ENCODE peak calls at places on chromosomes 12 and 14, in five cellular contexts. One of them, this sample, is unnamed.
A peak's percentile ranks its signal among the peaks of the same experiment; 100 is the strongest.

GRCh38 chr12:8667280-8667679 is 4.7 kb upstream of the MFAP5 start:
- DNase-seq in neural progenitor cell: no peak
- DNase-seq in upper lobe of left lung: no peak
- DNase-seq in MCF 10A: no peak
- DNase-seq in activated CD8-positive, alpha-beta T cell treated with anti-CD3 and anti-CD28 coated beads for 36 hours: no peak
- DNase-seq in this sample: no peak

GRCh38 chr14:42222924-42223471 is 616.3 kb downstream of the LRFN5 start:
- DNase-seq in neural progenitor cell: no peak
- DNase-seq in upper lobe of left lung: no peak
- DNase-seq in activated CD8-positive, alpha-beta T cell treated with anti-CD3 and anti-CD28 coated beads for 36 hours: no peak
- DNase-seq in MCF 10A: peak; percentile 70
- DNase-seq in this sample: peak; percentile 52

GRCh38 chr14:68232643-68233055 is 413.1 kb downstream of the RAD51B start:
- DNase-seq in upper lobe of left lung: no peak
- DNase-seq in activated CD8-positive, alpha-beta T cell treated with anti-CD3 and anti-CD28 coated beads for 36 hours: peak; percentile 67
- DNase-seq in neural progenitor cell: no peak
- DNase-seq in MCF 10A: peak; percentile 99
- DNase-seq in this sample: peak; percentile 98

GRCh38 chr14:74089251-74090020 is 4.7 kb downstream of the LIN52 start:
- DNase-seq in MCF 10A: no peak
- DNase-seq in activated CD8-positive, alpha-beta T cell treated with anti-CD3 and anti-CD28 coated beads for 36 hours: peak; percentile 34
- DNase-seq in neural progenitor cell: no peak
- DNase-seq in upper lobe of left lung: no peak
- DNase-seq in this sample: no peak

GRCh38 chr12:10701226-10701681 is 21.9 kb downstream of the YBX3 start:
- DNase-seq in upper lobe of left lung: no peak
- DNase-seq in activated CD8-positive, alpha-beta T cell treated with anti-CD3 and anti-CD28 coated beads for 36 hours: peak; percentile 55
- DNase-seq in MCF 10A: no peak
- DNase-seq in neural progenitor cell: no peak
- DNase-seq in this sample: no peak

GRCh38 chr14:56046999-56047398 is 71.2 kb upstream of the PELI2 start:
- DNase-seq in MCF 10A: no peak
- DNase-seq in neural progenitor cell: no peak
- DNase-seq in upper lobe of left lung: no peak
- DNase-seq in activated CD8-positive, alpha-beta T cell treated with anti-CD3 and anti-CD28 coated beads for 36 hours: no peak
- DNase-seq in this sample: no peak

GRCh38 chr14:29462271-29462670 is 465.4 kb downstream of the PRKD1 start:
- DNase-seq in upper lobe of left lung: no peak
- DNase-seq in neural progenitor cell: no peak
- DNase-seq in MCF 10A: no peak
- DNase-seq in activated CD8-positive, alpha-beta T cell treated with anti-CD3 and anti-CD28 coated beads for 36 hours: no peak
- DNase-seq in this sample: no peak

GRCh38 chr12:54016478-54016964 is 7.7 kb downstream of the HOXC8 start:
- DNase-seq in activated CD8-positive, alpha-beta T cell treated with anti-CD3 and anti-CD28 coated beads for 36 hours: no peak
- DNase-seq in MCF 10A: peak; percentile 77
- DNase-seq in neural progenitor cell: no peak
- DNase-seq in upper lobe of left lung: peak; percentile 35
- DNase-seq in this sample: no peak

GRCh38 chr12:113786107-113786506 is 180.0 kb downstream of the RBM19 start:
- DNase-seq in activated CD8-positive, alpha-beta T cell treated with anti-CD3 and anti-CD28 coated beads for 36 hours: no peak
- DNase-seq in neural progenitor cell: no peak
- DNase-seq in MCF 10A: peak; percentile 18
- DNase-seq in upper lobe of left lung: no peak
- DNase-seq in this sample: no peak

GRCh38 chr12:65278576-65279386 is at the start of gene MSRB3:
- DNase-seq in MCF 10A: peak; percentile 66
- DNase-seq in neural progenitor cell: peak; percentile 92
- DNase-seq in activated CD8-positive, alpha-beta T cell treated with anti-CD3 and anti-CD28 coated beads for 36 hours: peak; percentile 22
- DNase-seq in upper lobe of left lung: peak; percentile 92
- DNase-seq in this sample: peak; percentile 49

GRCh38 chr14:105074601-105075053 is 9.4 kb upstream of the GPR132 start:
- DNase-seq in neural progenitor cell: peak; percentile 80
- DNase-seq in MCF 10A: no peak
- DNase-seq in activated CD8-positive, alpha-beta T cell treated with anti-CD3 and anti-CD28 coated beads for 36 hours: no peak
- DNase-seq in upper lobe of left lung: peak; percentile 62
- DNase-seq in this sample: no peak

GRCh38 chr14:68576496-68577244 is 216.2 kb downstream of the ZFP36L1 start:
- DNase-seq in neural progenitor cell: no peak
- DNase-seq in MCF 10A: peak; percentile 44
- DNase-seq in upper lobe of left lung: no peak
- DNase-seq in activated CD8-positive, alpha-beta T cell treated with anti-CD3 and anti-CD28 coated beads for 36 hours: no peak
- DNase-seq in this sample: peak; percentile 52

GRCh38 chr14:53432378-53432802 is 279.3 kb upstream of the DDHD1 start:
- DNase-seq in MCF 10A: peak; percentile 56
- DNase-seq in neural progenitor cell: peak; percentile 71
- DNase-seq in upper lobe of left lung: no peak
- DNase-seq in activated CD8-positive, alpha-beta T cell treated with anti-CD3 and anti-CD28 coated beads for 36 hours: no peak
- DNase-seq in this sample: no peak

GRCh38 chr12:5451251-5451650 is 19.3 kb downstream of the NTF3 start:
- DNase-seq in activated CD8-positive, alpha-beta T cell treated with anti-CD3 and anti-CD28 coated beads for 36 hours: no peak
- DNase-seq in MCF 10A: no peak
- DNase-seq in upper lobe of left lung: no peak
- DNase-seq in neural progenitor cell: no peak
- DNase-seq in this sample: no peak

GRCh38 chr14:69917287-69917686 is 38.1 kb downstream of the SMOC1 start:
- DNase-seq in upper lobe of left lung: no peak
- DNase-seq in MCF 10A: no peak
- DNase-seq in activated CD8-positive, alpha-beta T cell treated with anti-CD3 and anti-CD28 coated beads for 36 hours: no peak
- DNase-seq in neural progenitor cell: no peak
- DNase-seq in this sample: no peak

DNA sequence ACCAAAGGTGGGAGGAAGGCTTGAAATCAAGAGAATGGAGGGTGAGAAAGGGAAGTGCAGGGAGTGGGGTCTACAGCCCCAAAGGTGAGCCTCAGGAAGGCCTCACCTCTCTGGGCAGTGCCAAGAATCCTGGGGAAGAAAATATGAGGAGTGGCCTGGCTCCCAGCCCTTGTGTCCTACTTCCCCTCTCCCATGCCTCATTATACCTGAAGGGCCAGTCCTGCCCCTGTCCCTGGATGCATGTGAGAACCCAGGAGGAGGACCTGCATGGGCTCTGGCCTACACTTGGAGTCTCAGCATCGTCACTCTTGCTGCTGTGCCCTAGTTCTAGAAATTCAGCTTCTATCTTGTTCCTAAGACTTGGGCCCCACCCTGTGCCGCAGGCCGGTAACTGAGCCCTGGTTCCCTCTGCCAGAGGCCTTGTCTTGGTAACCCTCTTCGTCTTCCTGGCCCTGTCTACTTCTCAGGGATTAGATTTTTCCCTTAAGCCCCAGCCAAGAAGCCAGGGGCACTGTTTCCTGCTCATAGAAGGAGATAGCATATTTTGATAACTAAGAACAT is 10.9 kb upstream of the MYH7 start:
- DNase-seq in neural progenitor cell: no peak
- DNase-seq in MCF 10A: no peak
- DNase-seq in activated CD8-positive, alpha-beta T cell treated with anti-CD3 and anti-CD28 coated beads for 36 hours: no peak
- DNase-seq in upper lobe of left lung: no peak
- DNase-seq in this sample: no peak
- TF ChIP-seq CTCF in neural progenitor cell: no peak
- TF ChIP-seq CTCF in MCF 10A: no peak
- TF ChIP-seq CTCF in activated CD8-positive, alpha-beta T cell treated with anti-CD3 and anti-CD28 coated beads for 36 hours: no peak
- TF ChIP-seq CTCF in upper lobe of left lung: no peak
- TF ChIP-seq CTCF in this sample: peak; percentile 44

DNA sequence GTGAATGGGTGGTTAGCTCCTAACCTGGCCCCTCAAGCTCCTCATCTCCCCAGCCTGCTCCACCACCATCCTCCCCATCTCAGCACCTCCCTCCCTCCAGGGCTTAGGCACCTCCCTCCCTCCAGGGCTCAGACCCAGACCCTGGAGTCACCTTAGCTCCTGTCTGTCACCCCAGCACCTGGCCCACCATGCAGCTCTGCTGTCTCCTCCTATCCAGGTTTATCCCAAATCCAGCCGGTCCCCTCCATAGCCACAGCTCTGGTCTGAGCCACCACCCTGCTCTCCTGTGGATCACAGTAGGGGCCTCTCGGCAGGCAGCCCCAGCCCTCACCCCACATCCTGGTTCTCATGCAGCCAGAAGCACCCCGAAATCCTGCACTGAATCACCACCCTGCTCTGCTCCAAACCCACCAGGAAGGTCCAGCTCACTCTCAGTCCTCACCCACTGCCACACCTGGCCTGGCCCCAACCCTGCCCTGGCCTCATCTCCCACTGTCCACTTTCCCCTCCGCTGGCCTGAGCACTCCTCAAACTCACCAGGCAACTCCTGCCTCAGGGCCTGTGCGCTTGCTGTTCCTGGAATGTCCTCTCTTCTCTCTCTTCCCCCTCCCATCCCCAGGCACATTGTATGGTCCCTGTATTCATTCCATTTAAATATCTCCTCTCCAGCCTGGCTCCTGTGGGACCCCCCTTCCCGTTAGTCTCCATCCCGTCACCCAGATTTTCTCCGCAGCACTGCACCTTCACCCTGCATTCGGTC is 62.6 kb downstream of the DIO3 start:
- DNase-seq in activated CD8-positive, alpha-beta T cell treated with anti-CD3 and anti-CD28 coated beads for 36 hours: no peak
- DNase-seq in MCF 10A: no peak
- DNase-seq in neural progenitor cell: peak; percentile 33
- DNase-seq in upper lobe of left lung: peak; percentile 47
- DNase-seq in this sample: no peak
- TF ChIP-seq CTCF in activated CD8-positive, alpha-beta T cell treated with anti-CD3 and anti-CD28 coated beads for 36 hours: no peak
- TF ChIP-seq CTCF in MCF 10A: no peak
- TF ChIP-seq CTCF in neural progenitor cell: no peak
- TF ChIP-seq CTCF in upper lobe of left lung: no peak
- TF ChIP-seq CTCF in this sample: no peak

GRCh38 chr12:43736921-43737440 is 21.6 kb downstream of the PUS7L start:
- DNase-seq in MCF 10A: no peak
- DNase-seq in neural progenitor cell: no peak
- DNase-seq in activated CD8-positive, alpha-beta T cell treated with anti-CD3 and anti-CD28 coated beads for 36 hours: no peak
- DNase-seq in upper lobe of left lung: no peak
- DNase-seq in this sample: no peak
- TF ChIP-seq CTCF in MCF 10A: no peak
- TF ChIP-seq CTCF in neural progenitor cell: no peak
- TF ChIP-seq CTCF in activated CD8-positive, alpha-beta T cell treated with anti-CD3 and anti-CD28 coated beads for 36 hours: no peak
- TF ChIP-seq CTCF in upper lobe of left lung: no peak
- TF ChIP-seq CTCF in this sample: no peak

DNA sequence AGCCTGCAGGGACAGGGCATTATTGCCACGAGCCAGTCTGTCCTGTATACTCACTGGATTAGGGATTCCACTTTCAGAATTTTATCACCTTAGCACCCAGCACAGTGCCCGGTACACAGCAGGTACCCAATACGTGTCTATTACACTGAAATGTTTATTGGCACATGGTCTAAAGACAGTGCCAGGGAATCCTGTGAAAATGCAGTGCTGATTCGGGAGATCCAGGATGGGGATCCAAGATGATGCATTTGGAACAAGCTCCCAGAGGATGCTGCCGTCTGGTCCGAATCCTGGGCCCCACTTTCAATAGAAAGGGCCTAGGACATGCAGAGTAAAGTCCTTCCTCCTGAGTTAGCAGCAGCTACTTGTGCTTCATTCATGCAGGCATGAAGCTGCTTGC is 230.7 kb downstream of the CACNA1C start:
- DNase-seq in upper lobe of left lung: no peak
- DNase-seq in neural progenitor cell: no peak
- DNase-seq in MCF 10A: no peak
- DNase-seq in activated CD8-positive, alpha-beta T cell treated with anti-CD3 and anti-CD28 coated beads for 36 hours: no peak
- DNase-seq in this sample: no peak
- TF ChIP-seq CTCF in upper lobe of left lung: no peak
- TF ChIP-seq CTCF in neural progenitor cell: no peak
- TF ChIP-seq CTCF in MCF 10A: no peak
- TF ChIP-seq CTCF in activated CD8-positive, alpha-beta T cell treated with anti-CD3 and anti-CD28 coated beads for 36 hours: no peak
- TF ChIP-seq CTCF in this sample: no peak

This sample was measured in foreskin keratinocyte.